ENCODE peak calls at places on chromosomes 4 and X, in five cellular contexts. B is uterus, U is SK-N-SH, Z is thoracic aorta, F is MM.1S. R is an unnamed sample. For H3K4me1, the result is how much of the 10 kb centered on the place peaks cover.

GRCh38 chr4:55635760-55636621 is at the start of gene NMU:
- DNase-seq in F (peak), U (peak), Z (no peak), B (no peak), R (peak)

GRCh38 chr4:30769093-30769492 is 48.9 kb downstream of the PCDH7 start:
- DNase-seq in U (no peak), F (no peak), B (no peak), Z (no peak), R (no peak)

GRCh38 chr4:107838138-107838618 is 13.4 kb downstream of the SGMS2 start:
- DNase-seq in Z (no peak), F (no peak), U (no peak), B (no peak), R (no peak)

GRCh38 chr4:128228021-128228571 is 59.5 kb downstream of the PGRMC2 start:
- DNase-seq in B (no peak), U (no peak), F (no peak), Z (no peak), R (peak)

GRCh38 chrX:120332394-120332793 is 21.1 kb upstream of the TMEM255A start:
- DNase-seq in B (no peak), F (no peak), Z (no peak), U (no peak), R (no peak)

GRCh38 chrX:31293409-31293808 is 221.6 kb upstream of the FTHL17 start:
- DNase-seq in F (no peak), Z (no peak), U (no peak), B (no peak), R (peak)

GRCh38 chr4:184347251-184348239 is 126.8 kb downstream of the IRF2 start:
- DNase-seq in Z (no peak), U (no peak), B (no peak), F (peak), R (peak)

GRCh38 chr4:74158561-74159396 is 861 bp downstream of the MTHFD2L start:
- DNase-seq in Z (no peak), U (no peak), F (no peak), B (no peak), R (peak)

GRCh38 chrX:24343719-24344118 is 16.7 kb upstream of the SUPT20HL1 start:
- DNase-seq in Z (no peak), B (no peak), U (no peak), F (no peak), R (no peak)

GRCh38 chr4:10746371-10747143 is 62.0 kb upstream of the CLNK start:
- DNase-seq in Z (no peak), U (no peak), F (no peak), B (no peak), R (no peak)

GRCh38 chr4:3393171-3393570 is 48.6 kb upstream of the HGFAC start:
- DNase-seq in F (no peak), Z (no peak), U (no peak), B (no peak), R (no peak)

GRCh38 chrX:9494806-9495205 is 29.9 kb downstream of the TBL1X start:
- DNase-seq in Z (no peak), B (peak), U (no peak), F (no peak), R (no peak)

GRCh38 chr4:3768842-3769641 is 2.9 kb downstream of the ADRA2C start:
- DNase-seq in U (no peak), F (no peak), B (no peak), Z (no peak), R (no peak)

GRCh38 chrX:2710041-2710471 is 19.0 kb downstream of the CD99 start:
- DNase-seq in F (no peak), B (no peak), U (no peak), Z (no peak), R (peak)

GRCh38 chr4:26175905-26176304 is 144.9 kb upstream of the RBPJ start:
- DNase-seq in Z (no peak), F (no peak), U (no peak), B (no peak), R (no peak)

GRCh38 chr4:123524958-123525628 is 128.5 kb downstream of the SPRY1 start:
- DNase-seq in B (no peak), Z (no peak), F (no peak), U (no peak), R (no peak)

GRCh38 chr4:107913283-107913899 is 18.0 kb upstream of the CYP2U1 start:
- DNase-seq in Z (peak), U (peak), F (peak), B (peak), R (peak)

GRCh38 chr4:1195894-1196401 is 23.6 kb upstream of the SPON2 start:
- DNase-seq in Z (no peak), B (no peak), F (no peak), U (peak), R (no peak)

GRCh38 chrX:74178536-74178935 is 125.4 kb upstream of the ZCCHC13 start:
- DNase-seq in B (no peak), U (no peak), Z (no peak), F (no peak), R (no peak)

GRCh38 chr4:8355864-8356565 is 84.5 kb downstream of the ACOX3 start:
- DNase-seq in F (no peak), Z (no peak), U (no peak), B (peak), R (no peak)

DNA sequence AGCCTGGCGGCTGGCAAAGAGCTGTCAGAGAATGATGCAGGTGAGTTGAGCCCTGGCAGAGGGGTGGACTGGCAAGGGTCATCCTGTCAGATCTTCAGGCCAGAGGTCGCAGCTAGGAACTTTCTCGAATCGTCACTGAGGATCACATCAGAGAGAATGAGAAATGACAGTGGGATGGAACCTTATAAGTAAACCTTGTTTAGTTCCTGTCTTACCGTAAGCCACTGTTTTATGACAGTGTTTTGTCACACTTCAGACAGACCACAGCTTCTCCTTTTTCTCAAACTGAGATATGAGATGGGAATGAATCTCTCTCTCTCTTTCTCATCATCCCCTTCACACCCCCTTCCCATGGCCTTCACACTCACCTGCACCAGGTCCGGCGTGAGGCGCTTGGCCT is 9.3 kb downstream of the DIPK2B start:
- DNase-seq in U (no peak), Z (no peak), F (no peak), B (no peak), R (no peak)
- H3K4me3 ChIP-seq in U (no peak), Z (no peak), F (no peak), B (no peak), R (no peak)

GRCh38 chr4:150283689-150284088 is 205.4 kb downstream of the DCLK2 start:
- DNase-seq in Z (no peak), U (peak), B (no peak), F (no peak), R (no peak)

GRCh38 chr4:150278206-150278605 is 200.0 kb downstream of the DCLK2 start:
- DNase-seq in B (no peak), Z (no peak), U (no peak), F (no peak), R (no peak)

GRCh38 chr4:150280975-150281374 is 202.7 kb downstream of the DCLK2 start:
- DNase-seq in Z (no peak), B (no peak), F (no peak), U (no peak), R (no peak)

DNA sequence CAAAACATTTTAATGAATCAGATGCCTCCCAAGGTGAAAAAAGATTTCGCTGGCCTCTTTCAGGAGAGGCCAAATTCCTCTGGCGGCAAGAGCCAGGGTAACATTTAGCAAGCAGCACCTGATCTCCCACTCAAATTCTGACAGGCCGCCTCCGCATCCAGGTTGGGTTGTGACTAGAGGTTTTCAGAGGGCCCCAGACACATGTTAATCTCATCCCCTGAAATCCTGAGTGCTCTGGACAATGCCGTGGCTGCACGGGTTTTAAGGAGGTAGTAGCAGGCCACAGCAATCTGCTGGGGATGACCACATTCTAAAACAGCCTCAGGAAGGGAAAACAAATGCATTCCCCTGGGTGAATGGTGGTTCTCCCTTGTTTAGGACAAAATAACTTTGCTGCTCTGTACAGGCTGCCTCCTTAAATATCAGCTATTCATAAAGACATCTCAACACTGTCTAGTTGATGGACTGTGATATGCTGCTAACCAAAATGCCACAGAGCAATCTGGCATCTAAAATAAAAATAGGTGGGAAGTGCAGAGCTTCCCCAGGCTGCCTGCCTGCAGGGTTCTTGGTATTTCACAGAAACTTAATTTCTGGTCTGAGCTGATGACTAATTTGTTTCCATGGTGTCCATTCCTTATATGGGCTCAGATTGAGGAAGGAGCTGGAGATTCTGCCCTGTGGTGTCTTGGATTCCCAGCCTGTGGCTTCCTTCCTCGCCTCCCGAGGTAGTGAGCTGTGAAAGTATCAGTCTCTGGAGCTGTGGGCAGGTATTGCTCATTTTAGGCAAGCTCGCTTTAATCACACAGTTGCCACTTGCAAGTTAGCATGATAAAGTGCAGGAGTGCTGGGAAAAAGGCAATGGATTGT is 202.1 kb downstream of the DCLK2 start:
- DNase-seq in U (no peak), B (no peak), F (no peak), Z (no peak), R (no peak)
- H3K27ac ChIP-seq in U (peak), B (peak), F (no peak), Z (no peak), R (no peak)

DNA sequence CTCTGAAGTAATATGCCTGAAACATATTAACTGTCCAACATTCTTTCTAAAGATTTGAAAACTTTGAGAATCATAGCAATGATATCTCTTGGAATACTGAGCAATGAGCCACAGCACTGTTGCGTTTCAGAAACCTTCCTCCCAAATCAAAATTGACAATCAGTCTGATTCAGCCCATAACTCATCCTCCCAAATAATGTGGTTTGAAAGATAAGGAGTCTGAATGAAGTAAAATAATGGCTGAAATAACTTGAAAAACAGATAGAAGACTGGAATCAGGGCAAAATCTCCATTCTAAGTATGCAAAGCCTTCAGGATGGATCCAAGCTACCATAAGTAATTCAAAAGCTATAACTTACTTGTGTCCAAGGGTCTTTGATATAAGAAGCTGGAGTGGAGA is 98.6 kb upstream of the PLS3 start:
- DNase-seq in B (no peak), Z (no peak), F (no peak), U (no peak), R (no peak)
- H3K4me1 ChIP-seq in B (under half), Z (under half), F (under half), U (under half), R (under half)

GRCh38 chr4:6657242-6658203 is 17.0 kb downstream of the MRFAP1 start:
- DNase-seq in U (no peak), F (no peak), Z (no peak), B (no peak), R (no peak)

GRCh38 chr4:6659897-6660296 is 19.4 kb downstream of the MRFAP1 start:
- DNase-seq in Z (no peak), U (no peak), B (no peak), F (no peak), R (no peak)

GRCh38 chr4:6660430-6660829 is 19.9 kb downstream of the MRFAP1 start:
- DNase-seq in F (no peak), U (no peak), B (no peak), Z (no peak), R (no peak)

GRCh38 chr4:6658635-6659075 is 18.2 kb downstream of the MRFAP1 start:
- DNase-seq in Z (no peak), B (no peak), U (no peak), F (no peak), R (peak)

DNA sequence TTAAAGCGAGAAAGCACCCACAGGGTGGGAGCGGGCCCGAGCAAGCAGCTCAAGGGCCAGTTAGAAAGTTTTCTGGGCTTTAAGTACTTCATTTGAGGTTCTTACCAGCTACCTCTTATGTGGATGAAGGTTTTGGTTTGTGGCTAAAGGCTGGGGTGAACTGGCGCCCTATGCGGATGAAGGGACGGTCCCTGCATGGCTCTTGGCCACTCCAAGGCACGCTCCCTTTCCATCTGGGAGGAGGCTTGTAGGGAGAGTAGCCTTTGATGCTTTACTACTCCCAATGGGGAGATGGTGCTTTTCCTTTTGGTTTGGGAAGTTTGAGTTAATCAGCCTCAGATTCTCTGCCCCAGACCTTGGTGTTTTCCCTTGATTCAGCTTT is 17.7 kb downstream of the MRFAP1 start:
- DNase-seq in U (no peak), F (no peak), Z (no peak), B (no peak), R (no peak)
- H3K4me3 ChIP-seq in U (no peak), F (no peak), Z (peak), B (peak), R (no peak)